ENCODE peak calls at places on chromosomes 11 and 22, in six cellular contexts. A is ovary; P is thoracic aorta; K is CD4-positive, alpha-beta T cell; M is tibial nerve; E is type B pancreatic cell. S is an unnamed sample.

GRCh38 chr11:96049426-96049825 is 125.5 kb upstream of the MTMR2 start:
- DNase-seq in A (no peak), P (no peak), K (no peak), M (no peak), E (no peak), S (no peak)

GRCh38 chr11:123300874-123301695 is 106.0 kb upstream of the CLMP start:
- DNase-seq in A (no peak), P (no peak), K (no peak), M (no peak), E (no peak), S (no peak)

GRCh38 chr11:24880962-24881361 is 384.1 kb downstream of the LUZP2 start:
- DNase-seq in A (no peak), P (no peak), K (no peak), M (no peak), E (no peak), S (no peak)

GRCh38 chr11:22163394-22163797 is 29.5 kb upstream of the ANO5 start:
- DNase-seq in A (no peak), P (no peak), K (no peak), M (no peak), E (no peak), S (no peak)

GRCh38 chr11:18524248-18524647 is 2.5 kb downstream of the TSG101 start:
- DNase-seq in A (no peak), P (no peak), K (no peak), M (no peak), E (no peak), S (no peak)

GRCh38 chr11:6411594-6412031 is 7.3 kb downstream of the APBB1 start:
- DNase-seq in A (no peak), P (no peak), K (no peak), M (no peak), E (no peak), S (no peak)

GRCh38 chr22:50114221-50114981 is 24.6 kb downstream of the MOV10L1 start:
- DNase-seq in A (peak), P (no peak), K (no peak), M (no peak), E (no peak), S (no peak)

GRCh38 chr11:18100926-18101656 is 4.8 kb downstream of the SAAL1 start:
- DNase-seq in A (no peak), P (no peak), K (no peak), M (no peak), E (no peak), S (no peak)

GRCh38 chr22:30038219-30038618 is 42.0 kb upstream of the HORMAD2 start:
- DNase-seq in A (no peak), P (no peak), K (no peak), M (no peak), E (no peak), S (no peak)

GRCh38 chr11:67056640-67057409 is at the start of gene RHOD:
- DNase-seq in A (peak), P (no peak), K (peak), M (peak), E (no peak), S (peak)

GRCh38 chr11:22317656-22318055 is 20.5 kb upstream of the SLC17A6 start:
- DNase-seq in A (no peak), P (no peak), K (no peak), M (no peak), E (no peak), S (no peak)

GRCh38 chr22:21780259-21780658 is 44.7 kb upstream of the YPEL1 start:
- DNase-seq in A (no peak), P (no peak), K (no peak), M (no peak), E (no peak), S (no peak)

GRCh38 chr11:122319011-122319410 is 203.0 kb upstream of the BLID start:
- DNase-seq in A (no peak), P (no peak), K (no peak), M (no peak), E (no peak), S (no peak)

GRCh38 chr11:38751421-38751820 is 2153.4 kb upstream of the RAG2 start:
- DNase-seq in A (no peak), P (no peak), K (no peak), M (no peak), E (no peak), S (no peak)

GRCh38 chr22:31210830-31211503 is 1.1 kb upstream of the LIMK2 start:
- DNase-seq in A (no peak), P (no peak), K (no peak), M (peak), E (no peak), S (no peak)

GRCh38 chr22:39661842-39662676 is 91.5 kb downstream of the CACNA1I start:
- DNase-seq in A (no peak), P (no peak), K (peak), M (no peak), E (no peak), S (no peak)

GRCh38 chr11:20647976-20648565 is 21.3 kb upstream of the NELL1 start:
- DNase-seq in A (no peak), P (no peak), K (no peak), M (peak), E (no peak), S (peak)

GRCh38 chr11:34359548-34359891 is 1.7 kb upstream of the ABTB2 start:
- DNase-seq in A (no peak), P (no peak), K (no peak), M (no peak), E (no peak), S (no peak)

GRCh38 chr11:93477684-93478234 is 65.4 kb downstream of the SMCO4 start:
- DNase-seq in A (no peak), P (no peak), K (no peak), M (no peak), E (no peak), S (no peak)

GRCh38 chr11:128472128-128473110 is 114.9 kb downstream of the ETS1 start:
- DNase-seq in A (peak), P (no peak), K (peak), M (no peak), E (no peak), S (no peak)

GRCh38 chr22:46747646-46748045 is 9.6 kb upstream of the CERK start:
- DNase-seq in A (no peak), P (no peak), K (no peak), M (no peak), E (no peak), S (no peak)

GRCh38 chr22:24181088-24181995 is at the start of gene SUSD2:
- DNase-seq in A (no peak), P (no peak), K (no peak), M (no peak), E (no peak), S (no peak)

GRCh38 chr11:7994581-7995278 is 7.6 kb downstream of the EIF3F start:
- DNase-seq in A (no peak), P (no peak), K (no peak), M (no peak), E (no peak), S (no peak)

GRCh38 chr11:122180435-122180834 is 64.4 kb upstream of the BLID start:
- DNase-seq in A (no peak), P (peak), K (no peak), M (no peak), E (no peak), S (no peak)

GRCh38 chr11:105923252-105923651 is 98.8 kb downstream of the MSANTD4 start:
- DNase-seq in A (no peak), P (no peak), K (no peak), M (no peak), E (no peak), S (no peak)

GRCh38 chr11:105912666-105913065 is 109.4 kb downstream of the MSANTD4 start:
- DNase-seq in A (no peak), P (no peak), K (no peak), M (no peak), E (no peak), S (no peak)

GRCh38 chr11:105923814-105924213 is 98.2 kb downstream of the MSANTD4 start:
- DNase-seq in A (no peak), P (no peak), K (no peak), M (no peak), E (no peak), S (no peak)

GRCh38 chr11:105915036-105915435 is 107.0 kb downstream of the MSANTD4 start:
- DNase-seq in A (no peak), P (no peak), K (no peak), M (no peak), E (no peak), S (no peak)

DNA sequence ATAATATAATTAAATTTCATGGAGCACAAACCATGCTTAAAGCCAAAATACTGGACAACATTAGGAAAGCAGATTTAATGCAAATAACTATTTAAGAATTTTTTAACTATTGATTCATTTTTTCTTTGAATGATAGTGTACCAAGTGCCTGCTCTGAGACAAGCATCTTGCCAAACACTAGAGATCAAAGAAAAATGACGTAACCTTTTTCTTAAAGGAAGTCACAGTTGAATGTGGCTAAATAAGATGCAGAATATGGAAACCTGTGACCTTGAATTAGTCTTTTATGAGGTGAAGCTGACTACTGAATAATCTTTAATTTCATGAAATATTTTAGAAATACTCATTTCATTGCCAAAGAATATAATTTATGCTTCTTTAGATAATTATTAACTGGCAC is 104.0 kb downstream of the MSANTD4 start:
- DNase-seq in A (no peak), P (no peak), K (no peak), M (no peak), E (no peak), S (no peak)
- TF ChIP-seq CTCF in A (no peak), P (no peak), K (no peak), M (no peak), E (no peak), S (no peak)

DNA sequence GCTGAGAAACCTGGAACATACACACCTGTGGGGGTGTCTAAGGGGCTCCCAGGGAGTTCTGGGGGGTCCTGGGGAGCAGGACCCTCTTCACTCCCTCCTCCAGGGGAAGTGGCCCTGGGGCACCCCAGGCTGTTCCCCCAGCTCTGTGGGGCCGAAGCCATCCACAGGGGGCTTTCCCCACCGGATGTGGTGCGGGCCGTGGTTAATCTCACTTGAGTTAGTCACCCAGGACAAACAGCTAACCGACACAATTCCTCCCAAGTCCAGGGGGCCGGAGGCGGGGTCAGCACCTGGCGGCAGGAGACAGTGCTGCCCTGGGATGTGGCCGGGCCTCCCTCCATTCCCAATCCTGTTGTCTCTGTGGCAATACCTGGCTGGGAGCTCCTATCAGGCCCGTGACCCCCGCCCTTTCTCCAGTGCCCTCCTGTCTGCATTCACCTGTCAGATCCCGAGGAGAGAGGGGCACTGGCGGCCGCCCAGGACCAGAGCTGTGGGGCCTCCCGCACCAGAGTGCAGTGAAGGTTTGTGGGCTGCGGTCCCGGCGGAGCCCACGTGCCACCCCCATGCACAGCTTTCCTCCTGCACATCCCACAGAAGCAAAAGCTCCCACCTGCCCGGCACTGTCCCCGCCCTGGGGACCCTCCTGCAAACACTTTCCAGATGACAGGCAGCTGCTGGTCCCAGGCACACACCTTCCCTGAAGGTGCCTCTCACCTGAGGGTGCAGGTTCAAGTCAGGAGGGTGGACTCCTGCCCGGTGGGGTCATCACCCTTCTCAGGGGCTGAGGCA is 5.2 kb upstream of the MUC5AC start:
- DNase-seq in A (no peak), P (no peak), K (no peak), M (no peak), E (peak), S (no peak)
- TF ChIP-seq CTCF in A (no peak), P (no peak), K (no peak), M (no peak), E (no peak), S (no peak)

DNA sequence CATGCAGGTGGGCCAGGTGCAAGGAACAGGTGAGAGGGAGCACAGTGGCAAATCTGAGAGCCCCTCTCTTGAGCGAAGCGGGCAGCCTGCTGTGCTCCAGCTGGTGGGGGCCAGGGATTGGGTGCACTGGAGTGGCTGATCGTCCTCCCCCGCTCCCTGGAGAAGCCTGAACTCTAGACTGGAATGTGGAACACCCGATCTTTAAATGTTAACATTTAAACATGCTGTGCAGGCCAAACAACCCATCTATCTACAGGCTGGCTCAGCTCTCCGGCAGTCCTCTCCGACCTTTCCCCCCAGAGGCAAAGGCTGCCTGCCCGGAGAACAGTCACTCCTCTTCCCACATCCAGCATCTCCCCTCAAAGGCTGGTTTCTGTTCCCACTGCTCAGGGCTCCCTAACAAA is 5.1 kb downstream of the MRGPRF start:
- DNase-seq in A (peak), P (no peak), K (no peak), M (no peak), E (no peak), S (no peak)
- TF ChIP-seq CTCF in A (no peak), P (no peak), K (no peak), M (no peak), E (no peak), S (no peak)

DNA sequence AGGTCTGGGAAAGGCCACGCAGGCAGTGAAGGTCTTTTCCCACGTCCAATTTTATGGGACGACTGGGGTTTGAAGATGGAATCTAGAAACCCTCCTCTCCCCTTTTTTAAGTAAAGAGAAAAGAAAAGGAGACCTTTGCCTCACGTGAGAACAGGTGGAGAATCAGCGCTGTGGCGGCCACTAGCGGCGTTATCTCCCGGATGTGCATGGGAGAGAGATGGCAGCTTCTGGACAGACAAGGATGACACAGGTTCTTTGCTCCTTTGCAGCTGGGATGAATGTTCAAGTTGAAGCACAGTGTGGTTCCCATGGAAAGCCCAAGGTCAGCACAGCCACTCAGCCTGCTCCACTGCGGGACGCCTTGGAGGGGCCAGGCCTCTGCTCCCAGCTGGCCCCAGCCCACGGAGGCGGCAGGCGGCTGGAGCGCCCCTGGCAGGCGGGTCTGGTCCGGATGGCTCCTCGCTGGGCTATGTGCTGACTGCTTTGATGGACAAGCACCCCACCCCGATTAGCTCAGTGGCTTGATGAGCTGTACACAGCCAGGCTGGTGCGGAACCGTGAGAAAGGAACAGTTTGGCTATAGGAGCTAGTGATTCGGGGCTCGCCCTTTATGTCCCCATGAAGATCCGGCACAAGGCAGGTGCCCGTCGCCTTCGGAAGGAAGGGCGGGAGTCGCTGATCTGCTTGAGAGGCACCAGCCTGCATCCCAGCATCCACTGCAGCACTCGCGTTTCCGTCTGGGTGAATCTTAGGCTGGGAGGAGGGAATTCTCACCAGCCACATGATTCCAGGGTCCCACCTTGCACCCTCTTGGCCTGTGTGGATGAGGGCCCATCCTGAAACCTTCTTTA is 14.5 kb upstream of the BID start:
- DNase-seq in A (no peak), P (no peak), K (no peak), M (no peak), E (no peak), S (no peak)
- TF ChIP-seq CTCF in A (no peak), P (no peak), K (no peak), M (no peak), E (no peak), S (no peak)

GRCh38 chr11:97610000-97610399 is 1220.2 kb downstream of the JRKL start:
- DNase-seq in A (no peak), P (no peak), K (no peak), M (no peak), E (no peak), S (no peak)
- TF ChIP-seq CTCF in A (no peak), P (no peak), K (no peak), M (no peak), E (no peak), S (peak)

GRCh38 chr11:117094776-117095175 is 3.5 kb downstream of the SIK3 start:
- DNase-seq in A (no peak), P (no peak), K (no peak), M (no peak), E (no peak), S (no peak)

GRCh38 chr11:117096973-117097566 is 1.2 kb downstream of the SIK3 start:
- DNase-seq in A (no peak), P (no peak), K (no peak), M (no peak), E (no peak), S (no peak)

GRCh38 chr11:117097567-117098268 is 510 bp downstream of the SIK3 start:
- DNase-seq in A (peak), P (no peak), K (peak), M (peak), E (peak), S (no peak)

GRCh38 chr11:117095301-117096139 is 2.7 kb downstream of the SIK3 start:
- DNase-seq in A (no peak), P (no peak), K (no peak), M (no peak), E (no peak), S (no peak)

DNA sequence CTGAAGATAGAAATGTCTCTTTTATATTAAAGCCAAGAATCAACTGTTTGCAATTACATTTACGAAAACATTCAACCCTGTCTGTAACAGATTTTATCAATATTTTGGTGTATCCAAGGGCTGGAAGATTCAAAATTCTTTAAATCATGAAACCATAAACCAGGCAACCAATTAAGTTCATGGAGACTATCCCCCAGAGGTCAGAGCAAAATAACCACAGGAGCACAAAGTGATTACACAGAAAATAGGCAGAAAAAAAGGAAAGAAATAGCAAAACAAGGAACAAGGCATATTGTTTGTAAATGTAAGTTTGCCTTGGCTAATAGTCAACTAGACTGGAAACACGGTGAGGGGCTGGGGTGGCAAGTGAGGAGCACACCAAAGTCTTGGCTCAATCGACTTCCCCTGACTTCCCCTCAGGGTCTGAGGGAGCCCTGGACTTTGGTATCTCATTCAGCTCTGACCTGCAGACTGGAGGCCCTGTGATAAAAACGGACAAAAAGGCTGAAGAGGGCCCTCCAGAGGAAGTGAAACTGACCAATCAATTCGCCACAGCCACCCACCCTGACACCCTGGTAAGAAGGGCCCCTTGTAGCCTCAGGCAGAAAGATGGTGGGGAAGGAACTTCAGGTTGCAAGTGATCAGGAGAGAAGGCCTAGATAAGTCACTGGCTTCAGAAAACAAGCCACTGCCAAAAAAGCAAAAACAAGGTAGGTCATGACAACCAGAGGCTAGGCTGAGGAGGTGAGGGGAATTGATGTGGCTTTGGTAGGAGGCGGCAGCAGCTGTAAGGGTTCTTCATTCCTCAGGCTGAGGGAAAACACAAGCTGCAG is 1.9 kb downstream of the SIK3 start:
- DNase-seq in A (no peak), P (no peak), K (peak), M (no peak), E (no peak), S (peak)
- TF ChIP-seq CTCF in A (no peak), P (no peak), K (no peak), M (no peak), E (no peak), S (no peak)

DNA sequence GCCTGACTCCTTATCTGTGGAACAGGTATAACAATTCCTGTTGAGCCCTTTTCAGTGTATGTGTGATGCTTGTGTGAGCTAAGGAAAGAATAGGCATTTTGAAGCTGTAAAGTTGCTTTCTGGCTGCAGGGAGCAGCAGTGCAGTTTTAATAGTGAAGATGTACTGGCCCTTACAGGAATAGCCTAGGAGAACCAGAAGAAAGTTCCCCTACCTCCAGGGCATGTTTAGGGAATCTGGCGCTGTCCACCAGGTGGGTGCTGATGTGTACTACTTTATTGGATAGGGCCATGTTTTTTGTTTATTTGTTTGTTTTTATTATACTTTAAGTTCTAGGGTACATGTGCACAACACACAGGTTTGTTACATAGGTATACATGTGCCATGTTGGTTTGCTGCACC is 11.5 kb downstream of the BMAL1 start:
- DNase-seq in A (no peak), P (no peak), K (no peak), M (no peak), E (no peak), S (no peak)
- TF ChIP-seq CTCF in A (no peak), P (no peak), K (no peak), M (no peak), E (peak), S (no peak)